ENCODE peak calls at places on chromosomes 3 and 15, in four cellular contexts. One of them, this sample, is unnamed.

GRCh38 chr3:105878061-105878460 is 9.2 kb upstream of the CBLB start:
- DNase-seq in GM12864: no peak
- DNase-seq in stimulated activated CD4-positive, alpha-beta T cell treated with anti-CD3 and anti-CD28 coated beads, Interleukin-1b, Interleukin-23, amount 100 ng/mL, for 4 hours: no peak
- DNase-seq in NCI-H1092: no peak
- DNase-seq in this sample: no peak

GRCh38 chr3:153138267-153139210 is 23.5 kb upstream of the RAP2B start:
- DNase-seq in NCI-H1092: no peak
- DNase-seq in GM12864: peak; percentile 62
- DNase-seq in stimulated activated CD4-positive, alpha-beta T cell treated with anti-CD3 and anti-CD28 coated beads, Interleukin-1b, Interleukin-23, amount 100 ng/mL, for 4 hours: peak; percentile 8
- DNase-seq in this sample: no peak

GRCh38 chr3:11434697-11435096 is 162.5 kb downstream of the ATG7 start:
- DNase-seq in GM12864: no peak
- DNase-seq in NCI-H1092: no peak
- DNase-seq in stimulated activated CD4-positive, alpha-beta T cell treated with anti-CD3 and anti-CD28 coated beads, Interleukin-1b, Interleukin-23, amount 100 ng/mL, for 4 hours: no peak
- DNase-seq in this sample: no peak

GRCh38 chr3:27910456-27910855 is 188.3 kb upstream of the EOMES start:
- DNase-seq in NCI-H1092: no peak
- DNase-seq in GM12864: no peak
- DNase-seq in stimulated activated CD4-positive, alpha-beta T cell treated with anti-CD3 and anti-CD28 coated beads, Interleukin-1b, Interleukin-23, amount 100 ng/mL, for 4 hours: no peak
- DNase-seq in this sample: no peak

GRCh38 chr3:150170843-150171513 is 200.3 kb upstream of the PFN2 start:
- DNase-seq in GM12864: no peak
- DNase-seq in NCI-H1092: peak; percentile 12
- DNase-seq in stimulated activated CD4-positive, alpha-beta T cell treated with anti-CD3 and anti-CD28 coated beads, Interleukin-1b, Interleukin-23, amount 100 ng/mL, for 4 hours: no peak
- DNase-seq in this sample: no peak

GRCh38 chr15:47485419-47485818 is 231.9 kb upstream of the SEMA6D start:
- DNase-seq in GM12864: no peak
- DNase-seq in stimulated activated CD4-positive, alpha-beta T cell treated with anti-CD3 and anti-CD28 coated beads, Interleukin-1b, Interleukin-23, amount 100 ng/mL, for 4 hours: no peak
- DNase-seq in NCI-H1092: no peak
- DNase-seq in this sample: no peak

GRCh38 chr3:161263057-161263456 is 41.9 kb downstream of the NMD3 start:
- DNase-seq in NCI-H1092: no peak
- DNase-seq in GM12864: no peak
- DNase-seq in stimulated activated CD4-positive, alpha-beta T cell treated with anti-CD3 and anti-CD28 coated beads, Interleukin-1b, Interleukin-23, amount 100 ng/mL, for 4 hours: no peak
- DNase-seq in this sample: no peak

GRCh38 chr3:54951405-54951804 is 23.5 kb upstream of the LRTM1 start:
- DNase-seq in NCI-H1092: no peak
- DNase-seq in stimulated activated CD4-positive, alpha-beta T cell treated with anti-CD3 and anti-CD28 coated beads, Interleukin-1b, Interleukin-23, amount 100 ng/mL, for 4 hours: no peak
- DNase-seq in GM12864: no peak
- DNase-seq in this sample: no peak

GRCh38 chr15:68650901-68651709 is 72.3 kb downstream of the CORO2B start:
- DNase-seq in stimulated activated CD4-positive, alpha-beta T cell treated with anti-CD3 and anti-CD28 coated beads, Interleukin-1b, Interleukin-23, amount 100 ng/mL, for 4 hours: peak; percentile 15
- DNase-seq in NCI-H1092: no peak
- DNase-seq in GM12864: no peak
- DNase-seq in this sample: peak; percentile 18

GRCh38 chr3:160226026-160226739 is 961 bp downstream of the C3orf80 start:
- DNase-seq in NCI-H1092: peak; percentile 29
- DNase-seq in GM12864: no peak
- DNase-seq in stimulated activated CD4-positive, alpha-beta T cell treated with anti-CD3 and anti-CD28 coated beads, Interleukin-1b, Interleukin-23, amount 100 ng/mL, for 4 hours: no peak
- DNase-seq in this sample: no peak

GRCh38 chr3:155908086-155908485 is 37.6 kb downstream of the GMPS start:
- DNase-seq in GM12864: no peak
- DNase-seq in NCI-H1092: no peak
- DNase-seq in stimulated activated CD4-positive, alpha-beta T cell treated with anti-CD3 and anti-CD28 coated beads, Interleukin-1b, Interleukin-23, amount 100 ng/mL, for 4 hours: no peak
- DNase-seq in this sample: no peak

GRCh38 chr3:13016083-13016725 is 57.0 kb downstream of the IQSEC1 start:
- DNase-seq in GM12864: peak; percentile 75
- DNase-seq in stimulated activated CD4-positive, alpha-beta T cell treated with anti-CD3 and anti-CD28 coated beads, Interleukin-1b, Interleukin-23, amount 100 ng/mL, for 4 hours: no peak
- DNase-seq in NCI-H1092: peak; percentile 42
- DNase-seq in this sample: peak; percentile 84

GRCh38 chr15:37095993-37096877 is 4.1 kb downstream of the MEIS2 start:
- DNase-seq in GM12864: no peak
- DNase-seq in NCI-H1092: no peak
- DNase-seq in stimulated activated CD4-positive, alpha-beta T cell treated with anti-CD3 and anti-CD28 coated beads, Interleukin-1b, Interleukin-23, amount 100 ng/mL, for 4 hours: no peak
- DNase-seq in this sample: no peak

GRCh38 chr3:87298111-87298718 is 21.8 kb upstream of the POU1F1 start:
- DNase-seq in NCI-H1092: no peak
- DNase-seq in GM12864: no peak
- DNase-seq in stimulated activated CD4-positive, alpha-beta T cell treated with anti-CD3 and anti-CD28 coated beads, Interleukin-1b, Interleukin-23, amount 100 ng/mL, for 4 hours: no peak
- DNase-seq in this sample: no peak

GRCh38 chr15:87419341-87419740 is 837.2 kb downstream of the NTRK3 start:
- DNase-seq in stimulated activated CD4-positive, alpha-beta T cell treated with anti-CD3 and anti-CD28 coated beads, Interleukin-1b, Interleukin-23, amount 100 ng/mL, for 4 hours: no peak
- DNase-seq in NCI-H1092: no peak
- DNase-seq in GM12864: no peak
- DNase-seq in this sample: no peak